ENCODE peak calls at places on chromosomes 7 and 10, in seven cellular contexts. One of them, this sample, is unnamed.

GRCh38 chr10:27687326-27687725 is 58.3 kb downstream of the MKX start:
- DNase-seq in cardiac muscle cell: no peak
- DNase-seq in transverse colon: no peak
- DNase-seq in astrocyte: no peak
- DNase-seq in adrenal gland: no peak
- DNase-seq in left ventricle myocardium inferior: no peak
- DNase-seq in pancreas: no peak
- DNase-seq in this sample: no peak

GRCh38 chr10:44981172-44982113 is 2.8 kb upstream of the DEPP1 start:
- DNase-seq in cardiac muscle cell: no peak
- DNase-seq in transverse colon: no peak
- DNase-seq in astrocyte: peak
- DNase-seq in adrenal gland: peak
- DNase-seq in left ventricle myocardium inferior: no peak
- DNase-seq in pancreas: peak
- DNase-seq in this sample: no peak

GRCh38 chr10:97153276-97153850 is 32.4 kb downstream of the SLIT1 start:
- DNase-seq in cardiac muscle cell: no peak
- DNase-seq in transverse colon: no peak
- DNase-seq in astrocyte: no peak
- DNase-seq in adrenal gland: no peak
- DNase-seq in left ventricle myocardium inferior: no peak
- DNase-seq in pancreas: no peak
- DNase-seq in this sample: no peak

GRCh38 chr10:45421231-45422097 is 47.4 kb downstream of the ALOX5 start:
- DNase-seq in cardiac muscle cell: no peak
- DNase-seq in transverse colon: peak
- DNase-seq in astrocyte: no peak
- DNase-seq in adrenal gland: no peak
- DNase-seq in left ventricle myocardium inferior: no peak
- DNase-seq in pancreas: no peak
- DNase-seq in this sample: peak

GRCh38 chr7:105399043-105399725 is 10.5 kb upstream of the SRPK2 start:
- DNase-seq in cardiac muscle cell: no peak
- DNase-seq in transverse colon: no peak
- DNase-seq in astrocyte: peak
- DNase-seq in adrenal gland: no peak
- DNase-seq in left ventricle myocardium inferior: no peak
- DNase-seq in pancreas: no peak
- DNase-seq in this sample: no peak

GRCh38 chr7:29859491-29860180 is 53.3 kb downstream of the WIPF3 start:
- DNase-seq in cardiac muscle cell: no peak
- DNase-seq in transverse colon: no peak
- DNase-seq in astrocyte: no peak
- DNase-seq in adrenal gland: no peak
- DNase-seq in left ventricle myocardium inferior: no peak
- DNase-seq in pancreas: peak
- DNase-seq in this sample: no peak

GRCh38 chr10:48658243-48658888 is 26.3 kb upstream of the WDFY4 start:
- DNase-seq in cardiac muscle cell: peak
- DNase-seq in transverse colon: peak
- DNase-seq in astrocyte: peak
- DNase-seq in adrenal gland: peak
- DNase-seq in left ventricle myocardium inferior: peak
- DNase-seq in pancreas: peak
- DNase-seq in this sample: no peak

GRCh38 chr7:23471090-23471859 is 984 bp upstream of the IGF2BP3 start:
- DNase-seq in cardiac muscle cell: peak
- DNase-seq in transverse colon: peak
- DNase-seq in astrocyte: peak
- DNase-seq in adrenal gland: no peak
- DNase-seq in left ventricle myocardium inferior: no peak
- DNase-seq in pancreas: no peak
- DNase-seq in this sample: no peak

GRCh38 chr10:86313621-86314041 is 53.0 kb downstream of the GRID1 start:
- DNase-seq in cardiac muscle cell: no peak
- DNase-seq in transverse colon: no peak
- DNase-seq in astrocyte: no peak
- DNase-seq in adrenal gland: no peak
- DNase-seq in left ventricle myocardium inferior: no peak
- DNase-seq in pancreas: no peak
- DNase-seq in this sample: no peak

DNA sequence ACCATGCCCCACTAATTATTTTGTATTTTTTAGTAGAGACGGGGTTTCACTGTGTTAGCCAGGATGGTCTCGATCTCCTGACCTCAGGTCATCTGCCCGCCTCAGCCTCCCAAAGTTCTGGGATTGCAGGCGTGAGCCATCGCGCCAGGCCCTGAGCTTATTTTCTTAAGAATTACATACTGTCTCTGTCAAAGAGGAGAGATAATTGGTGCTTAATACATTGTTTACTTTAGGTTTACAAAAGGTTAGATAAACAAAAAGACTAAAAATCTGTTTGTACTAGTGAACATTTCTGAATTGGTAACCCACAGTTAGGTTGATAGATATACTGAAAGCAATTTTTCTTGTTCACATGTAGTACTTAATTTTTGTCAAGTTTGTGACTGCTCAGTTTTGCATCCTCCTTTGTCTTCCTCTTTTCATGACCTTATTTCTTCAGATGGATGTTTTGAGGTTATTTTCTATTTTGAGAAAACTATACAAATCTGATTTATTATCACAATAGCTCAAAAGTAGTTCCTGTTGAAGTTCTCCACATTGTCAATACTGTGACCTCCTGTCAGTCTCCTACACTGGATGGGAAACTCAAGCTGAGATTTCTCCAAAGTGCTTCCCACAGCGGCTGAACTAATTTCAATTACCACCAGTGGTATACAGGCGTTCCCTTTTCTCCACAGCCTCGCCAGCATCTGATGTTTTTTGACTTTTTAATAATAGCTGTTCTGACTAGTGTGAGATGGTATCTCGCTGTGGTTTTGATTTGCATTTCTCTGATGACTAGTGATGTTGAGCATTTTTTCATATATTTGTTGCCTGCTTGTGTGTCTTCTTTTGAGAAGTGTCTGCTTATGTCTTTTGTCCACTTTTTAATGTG is 22.5 kb downstream of the HHEX start:
- DNase-seq in cardiac muscle cell: no peak
- DNase-seq in transverse colon: no peak
- DNase-seq in astrocyte: peak
- DNase-seq in adrenal gland: no peak
- DNase-seq in left ventricle myocardium inferior: no peak
- DNase-seq in pancreas: no peak
- DNase-seq in this sample: no peak
- H3K27ac ChIP-seq in cardiac muscle cell: no peak
- H3K27ac ChIP-seq in transverse colon: no peak
- H3K27ac ChIP-seq in astrocyte: no peak
- H3K27ac ChIP-seq in adrenal gland: no peak
- H3K27ac ChIP-seq in left ventricle myocardium inferior: no peak
- H3K27ac ChIP-seq in pancreas: no peak
- H3K27ac ChIP-seq in this sample: no peak

GRCh38 chr7:121313220-121313792 is 15.5 kb upstream of the WNT16 start:
- DNase-seq in cardiac muscle cell: no peak
- DNase-seq in transverse colon: peak
- DNase-seq in astrocyte: no peak
- DNase-seq in adrenal gland: no peak
- DNase-seq in left ventricle myocardium inferior: no peak
- DNase-seq in pancreas: no peak
- DNase-seq in this sample: no peak

DNA sequence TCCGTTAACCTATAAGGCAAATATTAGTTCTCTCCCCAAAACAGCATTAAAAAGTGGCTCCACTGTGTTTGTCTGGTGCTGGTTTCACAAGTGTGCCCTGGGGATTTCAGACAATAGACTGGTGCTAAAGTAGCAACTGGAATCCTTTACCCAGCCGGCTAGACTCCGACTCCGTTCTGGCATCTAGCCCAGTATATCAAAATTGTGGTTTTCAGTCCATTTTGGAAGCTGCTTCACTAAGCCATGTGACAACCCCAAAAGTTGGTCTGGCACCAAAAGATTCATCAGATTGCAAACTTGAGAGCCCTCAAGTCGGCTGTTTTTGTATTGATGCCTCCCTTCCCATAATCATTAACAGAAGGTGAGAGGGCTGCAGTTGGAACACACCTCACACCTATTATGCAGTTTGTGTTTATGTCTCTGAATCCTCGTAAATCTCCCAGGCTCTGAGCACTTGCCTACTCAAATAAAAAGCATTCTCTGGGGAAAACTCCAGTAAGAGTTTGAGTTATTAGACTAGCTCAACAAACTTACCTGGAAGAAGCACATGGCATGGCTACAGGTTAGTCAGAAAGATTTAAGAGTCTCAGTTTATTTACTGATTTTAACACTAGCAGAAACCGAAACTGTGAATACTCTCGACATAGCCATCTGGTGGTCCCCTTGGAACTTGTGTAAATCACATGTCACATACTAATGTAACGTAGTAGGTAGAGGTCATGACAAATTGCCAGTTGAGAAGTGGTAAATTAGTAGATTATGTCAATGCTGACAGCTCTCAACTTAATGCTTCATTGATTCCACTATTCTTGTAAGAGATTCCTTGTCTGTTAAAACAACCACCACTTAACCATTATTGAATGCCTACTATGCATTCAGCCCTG is 14.8 kb upstream of the WNT16 start:
- DNase-seq in cardiac muscle cell: no peak
- DNase-seq in transverse colon: peak
- DNase-seq in astrocyte: peak
- DNase-seq in adrenal gland: no peak
- DNase-seq in left ventricle myocardium inferior: no peak
- DNase-seq in pancreas: no peak
- DNase-seq in this sample: no peak
- TF ChIP-seq CTCF in cardiac muscle cell: no peak
- TF ChIP-seq CTCF in transverse colon: no peak
- TF ChIP-seq CTCF in astrocyte: no peak
- TF ChIP-seq CTCF in adrenal gland: no peak
- TF ChIP-seq CTCF in left ventricle myocardium inferior: no peak
- TF ChIP-seq CTCF in pancreas: no peak
- TF ChIP-seq CTCF in this sample: no peak

GRCh38 chr10:128095753-128096469 is 30.3 kb downstream of the MKI67 start:
- DNase-seq in cardiac muscle cell: no peak
- DNase-seq in transverse colon: no peak
- DNase-seq in astrocyte: no peak
- DNase-seq in adrenal gland: no peak
- DNase-seq in left ventricle myocardium inferior: no peak
- DNase-seq in pancreas: no peak
- DNase-seq in this sample: no peak
- H3K4me3 ChIP-seq in cardiac muscle cell: no peak
- H3K4me3 ChIP-seq in transverse colon: no peak
- H3K4me3 ChIP-seq in astrocyte: no peak
- H3K4me3 ChIP-seq in adrenal gland: no peak
- H3K4me3 ChIP-seq in left ventricle myocardium inferior: no peak
- H3K4me3 ChIP-seq in pancreas: no peak
- H3K4me3 ChIP-seq in this sample: no peak

DNA sequence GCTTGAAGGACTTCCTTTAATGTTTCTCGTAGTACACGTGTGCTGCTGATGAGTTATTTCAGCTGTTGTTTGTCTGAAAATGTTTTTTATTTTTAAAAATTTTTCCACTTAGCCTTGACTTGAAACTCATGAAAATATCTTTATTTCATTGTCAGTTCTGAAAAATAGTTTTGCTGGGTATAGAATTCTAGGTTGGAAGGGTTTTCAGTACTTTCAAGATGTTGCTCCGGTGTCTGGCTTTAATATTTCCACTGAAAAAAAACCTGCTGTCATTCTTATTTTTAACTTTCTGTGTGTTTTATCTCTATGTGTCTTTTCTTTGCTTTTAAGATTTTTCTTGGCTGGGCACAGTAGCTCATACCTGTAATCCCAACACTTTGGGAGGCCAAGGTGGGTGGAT is 103.8 kb downstream of the UNCX start:
- DNase-seq in cardiac muscle cell: no peak
- DNase-seq in transverse colon: no peak
- DNase-seq in astrocyte: no peak
- DNase-seq in adrenal gland: no peak
- DNase-seq in left ventricle myocardium inferior: no peak
- DNase-seq in pancreas: no peak
- DNase-seq in this sample: no peak
- H3K27ac ChIP-seq in cardiac muscle cell: no peak
- H3K27ac ChIP-seq in transverse colon: no peak
- H3K27ac ChIP-seq in astrocyte: no peak
- H3K27ac ChIP-seq in adrenal gland: no peak
- H3K27ac ChIP-seq in left ventricle myocardium inferior: no peak
- H3K27ac ChIP-seq in pancreas: no peak
- H3K27ac ChIP-seq in this sample: no peak

GRCh38 chr7:93799750-93800357 is 90.7 kb downstream of the TFPI2 start:
- DNase-seq in cardiac muscle cell: peak
- DNase-seq in transverse colon: no peak
- DNase-seq in astrocyte: peak
- DNase-seq in adrenal gland: no peak
- DNase-seq in left ventricle myocardium inferior: no peak
- DNase-seq in pancreas: no peak
- DNase-seq in this sample: no peak
- TF ChIP-seq CTCF in cardiac muscle cell: peak
- TF ChIP-seq CTCF in transverse colon: no peak
- TF ChIP-seq CTCF in astrocyte: peak
- TF ChIP-seq CTCF in adrenal gland: peak
- TF ChIP-seq CTCF in left ventricle myocardium inferior: peak
- TF ChIP-seq CTCF in pancreas: peak
- TF ChIP-seq CTCF in this sample: peak